ENCODE peak calls at places on chromosomes 13 and 19, in six cellular contexts. Q is adrenal gland, F is NB4, V is endodermal cell, O is nephron progenitor cell, E is foreskin fibroblast. B is an unnamed sample.

GRCh38 chr19:30387311-30388115 is 15.3 kb downstream of the ZNF536 start:
- DNase-seq in Q (peak; percentile 76), F (no peak), V (peak; percentile 25), O (no peak), E (no peak), B (no peak)

GRCh38 chr19:1947651-1948209 is 6.8 kb downstream of the CSNK1G2 start:
- DNase-seq in Q (no peak), F (no peak), V (no peak), O (no peak), E (no peak), B (no peak)

GRCh38 chr13:99191900-99192399 is 8.7 kb upstream of the UBAC2 start:
- DNase-seq in Q (no peak), F (no peak), V (no peak), O (peak; percentile 15), E (peak; percentile 30), B (no peak)

GRCh38 chr19:56170261-56170660 is 5.5 kb upstream of the GALP start:
- DNase-seq in Q (peak; percentile 91), F (peak; percentile 11), V (no peak), O (no peak), E (no peak), B (no peak)

GRCh38 chr13:114002771-114003321 is 29.0 kb upstream of the C13orf46 start:
- DNase-seq in Q (no peak), F (no peak), V (no peak), O (no peak), E (no peak), B (no peak)

GRCh38 chr19:31988256-31988655 is 357.2 kb upstream of the ZNF507 start:
- DNase-seq in Q (no peak), F (no peak), V (no peak), O (no peak), E (no peak), B (no peak)

GRCh38 chr19:49795615-49796014 is 17.5 kb downstream of the FUZ start:
- DNase-seq in Q (no peak), F (no peak), V (no peak), O (no peak), E (no peak), B (no peak)

GRCh38 chr19:32404939-32405430 is 585 bp upstream of the DPY19L3 start:
- DNase-seq in Q (peak; percentile 70), F (no peak), V (no peak), O (peak; percentile 60), E (no peak), B (no peak)

GRCh38 chr19:47994209-47994802 is at the start of gene ELSPBP1:
- DNase-seq in Q (no peak), F (no peak), V (no peak), O (peak; percentile 50), E (no peak), B (no peak)

GRCh38 chr13:97417698-97418097 is 16.3 kb upstream of the RAP2A start:
- DNase-seq in Q (no peak), F (no peak), V (no peak), O (no peak), E (no peak), B (no peak)

GRCh38 chr13:37149380-37149779 is 43.9 kb upstream of the CSNK1A1L start:
- DNase-seq in Q (no peak), F (no peak), V (no peak), O (no peak), E (no peak), B (no peak)

GRCh38 chr13:111409413-111409812 is 89.0 kb downstream of the TEX29 start:
- DNase-seq in Q (no peak), F (no peak), V (no peak), O (no peak), E (no peak), B (no peak)

GRCh38 chr13:98576215-98576945 is 527 bp downstream of the STK24 start:
- DNase-seq in Q (peak; percentile 49), F (peak; percentile 63), V (peak; percentile 77), O (peak; percentile 59), E (no peak), B (peak; percentile 59)

GRCh38 chr19:46499692-46500091 is 4.0 kb upstream of the PNMA8B start:
- DNase-seq in Q (no peak), F (peak; percentile 44), V (no peak), O (no peak), E (no peak), B (no peak)

GRCh38 chr13:48184260-48184659 is 48.7 kb upstream of the ITM2B start:
- DNase-seq in Q (no peak), F (no peak), V (no peak), O (no peak), E (no peak), B (peak; percentile 16)

GRCh38 chr19:3981373-3981735 is 3.9 kb downstream of the EEF2 start:
- DNase-seq in Q (no peak), F (peak; percentile 10), V (no peak), O (no peak), E (no peak), B (no peak)

GRCh38 chr19:3979289-3979673 is 6.0 kb downstream of the EEF2 start:
- DNase-seq in Q (no peak), F (no peak), V (no peak), O (no peak), E (no peak), B (no peak)

GRCh38 chr19:3978145-3978544 is 7.1 kb downstream of the EEF2 start:
- DNase-seq in Q (no peak), F (no peak), V (peak; percentile 42), O (no peak), E (no peak), B (no peak)

GRCh38 chr19:3980353-3981251 is 4.7 kb downstream of the EEF2 start:
- DNase-seq in Q (no peak), F (no peak), V (no peak), O (no peak), E (no peak), B (no peak)

DNA sequence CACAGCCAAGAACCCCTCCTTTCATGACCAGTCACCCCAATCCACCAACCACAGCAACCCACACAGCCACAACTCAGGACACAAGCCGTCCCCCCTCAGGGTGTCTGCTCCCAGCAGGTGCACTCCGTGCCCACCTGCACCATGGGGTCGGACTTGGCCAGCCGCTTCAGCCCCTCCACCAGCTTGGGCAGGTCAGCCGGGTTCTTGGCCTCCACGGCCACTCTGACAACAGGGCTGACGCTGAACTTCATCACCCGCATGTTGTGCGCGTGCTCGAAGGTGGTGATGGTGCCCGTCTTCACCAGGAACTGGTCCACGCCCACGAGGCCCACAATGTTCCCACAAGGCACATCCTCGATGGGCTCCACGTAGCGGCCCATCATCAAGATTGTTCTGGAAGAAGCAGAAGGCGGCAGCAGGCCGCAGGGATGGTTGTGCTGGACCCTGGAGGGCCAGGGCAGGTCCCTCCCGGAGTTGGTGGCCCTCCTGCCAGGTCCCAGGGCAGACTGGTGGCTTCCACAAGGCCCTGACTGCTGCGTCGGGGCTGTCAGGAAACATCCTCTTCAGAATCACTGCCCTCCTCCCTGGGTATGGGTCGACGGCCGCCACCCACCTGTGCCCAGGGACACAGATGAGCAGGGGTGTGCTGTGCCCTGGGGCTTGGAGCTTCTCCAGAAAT is 5.5 kb downstream of the EEF2 start:
- DNase-seq in Q (no peak), F (peak; percentile 5), V (peak; percentile 53), O (peak; percentile 4), E (no peak), B (no peak)
- TF ChIP-seq CTCF in Q (no peak), F (no peak), V (no peak), O (no peak), E (no peak), B (no peak)

DNA sequence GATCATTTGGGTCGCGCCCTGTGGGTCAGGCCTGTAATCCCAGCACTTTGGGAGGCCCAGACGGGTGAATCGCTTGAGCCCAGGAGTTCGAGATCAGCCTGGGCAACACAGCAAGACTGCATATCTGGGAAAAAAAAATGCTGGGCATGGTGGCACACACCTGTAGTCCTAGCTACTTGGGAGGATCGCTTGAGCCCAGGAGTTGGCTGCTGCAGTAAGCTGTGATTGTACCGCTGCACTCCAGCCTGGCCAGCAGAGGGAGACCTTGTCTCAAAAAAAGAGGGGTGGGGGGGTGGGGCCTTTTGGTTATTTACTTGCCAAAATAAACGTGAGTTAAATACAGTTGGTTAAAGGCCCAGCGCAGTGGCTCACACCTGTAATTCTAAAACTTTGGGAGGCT is 9.8 kb upstream of the ZNF544 start:
- DNase-seq in Q (no peak), F (peak; percentile 50), V (peak; percentile 76), O (no peak), E (no peak), B (no peak)
- TF ChIP-seq CTCF in Q (no peak), F (no peak), V (peak; percentile 69), O (no peak), E (no peak), B (peak; percentile 10)

DNA sequence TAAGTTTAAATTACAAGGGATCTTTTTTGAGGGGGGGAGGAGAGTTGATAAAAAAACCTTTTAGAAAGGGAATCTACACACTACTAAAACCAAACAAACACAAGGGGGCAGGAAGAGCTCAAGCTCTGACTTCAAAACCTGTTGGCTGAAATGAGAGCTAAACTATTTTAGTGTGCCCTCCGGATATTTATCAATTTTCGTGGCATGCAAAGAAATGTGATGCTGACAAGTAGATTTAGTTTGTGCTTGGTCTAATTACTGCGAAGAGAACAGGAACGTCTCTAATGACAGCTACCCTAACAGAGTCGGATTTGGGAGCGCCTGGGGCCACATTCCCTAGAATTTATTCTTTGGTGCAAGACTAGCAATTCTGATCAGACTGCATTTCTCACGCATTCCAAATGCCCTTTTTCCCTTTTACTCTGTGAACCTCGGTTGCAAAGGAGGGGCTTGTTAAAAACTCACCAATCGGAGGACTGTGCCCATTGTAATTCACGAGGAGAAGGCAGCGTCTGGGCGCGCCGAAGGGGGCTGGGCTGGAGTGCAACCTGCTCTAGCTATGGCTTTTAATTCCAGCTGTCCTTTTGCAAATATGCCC is 804 bp upstream of the FREM2 start:
- DNase-seq in Q (no peak), F (no peak), V (peak; percentile 86), O (peak; percentile 60), E (no peak), B (peak; percentile 34)
- TF ChIP-seq CTCF in Q (no peak), F (no peak), V (peak; percentile 74), O (peak; percentile 28), E (no peak), B (no peak)

GRCh38 chr19:41847351-41848105 is 2.7 kb downstream of the DMRTC2 start:
- DNase-seq in Q (no peak), F (no peak), V (no peak), O (no peak), E (no peak), B (no peak)
- TF ChIP-seq CTCF in Q (no peak), F (no peak), V (no peak), O (no peak), E (no peak), B (no peak)

B was measured in GM13976.